ENCODE peak calls at places on chromosomes 3 and 15, in nine cellular contexts. B is stimulated activated CD4-positive, alpha-beta T cell treated with anti-CD3 and anti-CD28 coated beads, Interleukin-1b, Interleukin-23, amount 100 ng/mL, for 24 hours; J is uterus; Q is fibroblast of pulmonary artery; L is LoVo; X is AG09309; A is aorta; S is HTR-8/SVneo; G is HuH-7.5. N is an unnamed sample.

GRCh38 chr15:25236861-25237155 is 202.0 kb downstream of the UBE3A start:
- DNase-seq in X (no peak), Q (no peak), S (no peak), L (no peak), B (no peak), A (peak), G (no peak), J (no peak), N (no peak)

GRCh38 chr15:77739591-77740378 is 107.1 kb upstream of the LINGO1 start:
- DNase-seq in L (no peak), X (no peak), J (no peak), S (no peak), A (no peak), G (no peak), Q (no peak), B (no peak), N (no peak)

GRCh38 chr15:85324202-85324601 is 56.2 kb upstream of the AKAP13 start:
- DNase-seq in A (no peak), S (no peak), Q (no peak), G (no peak), X (no peak), L (no peak), J (no peak), B (no peak), N (no peak)

GRCh38 chr15:65217526-65218482 is 6.5 kb upstream of the CILP start:
- DNase-seq in A (no peak), G (no peak), J (no peak), S (no peak), X (no peak), Q (no peak), B (no peak), L (no peak), N (no peak)

GRCh38 chr15:74200871-74201419 is 1.6 kb downstream of the STRA6 start:
- DNase-seq in B (no peak), A (no peak), Q (no peak), G (no peak), X (no peak), S (no peak), J (peak), L (no peak), N (no peak)

GRCh38 chr3:38646062-38646461 is 3.4 kb downstream of the SCN5A start:
- DNase-seq in L (no peak), S (no peak), J (no peak), A (no peak), X (no peak), B (no peak), Q (no peak), G (no peak), N (no peak)

GRCh38 chr3:68935778-68936177 is 3.4 kb upstream of the TAFA4 start:
- DNase-seq in B (no peak), Q (no peak), S (no peak), A (no peak), G (no peak), J (no peak), L (no peak), X (no peak), N (no peak)

GRCh38 chr3:67783281-67784250 is 129.2 kb upstream of the SUCLG2 start:
- DNase-seq in G (no peak), X (no peak), L (no peak), A (no peak), Q (no peak), J (no peak), B (no peak), S (no peak), N (no peak)

GRCh38 chr3:148642214-148642613 is 55.5 kb upstream of the AGTR1 start:
- DNase-seq in X (no peak), S (no peak), G (no peak), Q (peak), B (no peak), L (no peak), A (no peak), J (no peak), N (no peak)

GRCh38 chr3:36920884-36921567 is 23.8 kb downstream of the TRANK1 start:
- DNase-seq in L (no peak), Q (no peak), J (no peak), G (no peak), S (no peak), X (no peak), A (no peak), B (no peak), N (no peak)

GRCh38 chr3:183555541-183556081 is at the start of gene KLHL6:
- DNase-seq in X (no peak), J (no peak), L (no peak), A (peak), B (peak), Q (peak), S (no peak), G (no peak), N (no peak)

GRCh38 chr3:129001101-129001816 is at the start of gene EFCC1:
- DNase-seq in G (no peak), L (no peak), B (no peak), J (peak), Q (peak), A (no peak), X (no peak), S (peak), N (no peak)

GRCh38 chr3:5275529-5275928 is 88.0 kb downstream of the EDEM1 start:
- DNase-seq in S (no peak), B (no peak), J (no peak), A (no peak), X (peak), L (no peak), G (no peak), Q (peak), N (no peak)

GRCh38 chr15:51844747-51845426 is 15.4 kb downstream of the TMOD3 start:
- DNase-seq in G (no peak), B (no peak), X (no peak), J (no peak), S (no peak), L (no peak), Q (no peak), A (no peak), N (no peak)

GRCh38 chr3:171827836-171828458 is 15.2 kb upstream of the TMEM212 start:
- DNase-seq in A (no peak), X (no peak), S (no peak), G (no peak), L (no peak), B (no peak), J (no peak), Q (no peak), N (no peak)

GRCh38 chr3:71305246-71306206 is 278.0 kb downstream of the FOXP1 start:
- DNase-seq in J (peak), X (no peak), Q (peak), G (no peak), B (no peak), A (no peak), S (peak), L (no peak), N (peak)

GRCh38 chr15:91852741-91853500 is 587 bp upstream of the SLCO3A1 start:
- DNase-seq in B (peak), A (peak), Q (peak), X (peak), G (peak), S (peak), J (peak), L (peak), N (peak)

GRCh38 chr3:15974647-15975046 is 176.9 kb upstream of the ANKRD28 start:
- DNase-seq in X (no peak), S (no peak), G (no peak), Q (no peak), A (no peak), L (no peak), B (no peak), J (no peak), N (no peak)

GRCh38 chr3:72015463-72015862 is 230.5 kb upstream of the PROK2 start:
- DNase-seq in A (no peak), Q (no peak), X (no peak), G (no peak), J (no peak), L (no peak), B (no peak), S (no peak), N (no peak)

GRCh38 chr3:194328080-194328571 is 23.0 kb downstream of the CPN2 start:
- DNase-seq in L (no peak), G (no peak), S (peak), Q (peak), J (no peak), X (no peak), B (no peak), A (no peak), N (no peak)

GRCh38 chr3:70272798-70273197 is 39.6 kb downstream of the MDFIC2 start:
- DNase-seq in X (no peak), Q (no peak), J (no peak), B (no peak), A (no peak), S (no peak), G (no peak), L (no peak), N (no peak)

GRCh38 chr3:196198771-196199753 is 12.1 kb downstream of the ZDHHC19 start:
- DNase-seq in B (no peak), S (no peak), G (no peak), Q (no peak), J (no peak), A (no peak), X (no peak), L (no peak), N (no peak)

GRCh38 chr3:119352863-119353527 is 58.8 kb downstream of the ARHGAP31 start:
- DNase-seq in S (peak), Q (peak), B (no peak), A (no peak), X (peak), J (no peak), L (no peak), G (no peak), N (no peak)

GRCh38 chr3:23383875-23384274 is 180.7 kb downstream of the UBE2E2 start:
- DNase-seq in S (no peak), A (no peak), G (no peak), X (no peak), B (no peak), L (no peak), J (no peak), Q (no peak), N (no peak)

GRCh38 chr15:35514759-35515158 is 31.2 kb downstream of the DPH6 start:
- DNase-seq in Q (peak), G (no peak), J (no peak), B (no peak), L (no peak), S (no peak), X (peak), A (no peak), N (no peak)

GRCh38 chr3:1532935-1533606 is 440.2 kb downstream of the CNTN6 start:
- DNase-seq in J (no peak), A (no peak), Q (no peak), B (no peak), G (peak), L (no peak), S (no peak), X (no peak), N (no peak)

GRCh38 chr15:88769161-88769971 is 33.9 kb upstream of the ACAN start:
- DNase-seq in G (no peak), S (no peak), X (no peak), L (no peak), A (peak), Q (no peak), J (no peak), B (no peak), N (peak)

GRCh38 chr15:69161878-69162213 is 1.4 kb downstream of the GLCE start:
- DNase-seq in L (no peak), X (no peak), Q (no peak), J (no peak), G (no peak), B (no peak), A (no peak), S (no peak), N (peak)

GRCh38 chr15:60381148-60381788 is 16.5 kb downstream of the ANXA2 start:
- DNase-seq in L (no peak), X (no peak), S (no peak), A (no peak), G (no peak), J (no peak), B (no peak), Q (peak), N (no peak)

GRCh38 chr15:49501586-49501985 is 78.5 kb downstream of the FGF7 start:
- DNase-seq in A (no peak), J (no peak), L (no peak), Q (no peak), B (no peak), X (no peak), S (no peak), G (no peak), N (no peak)

GRCh38 chr3:13171704-13172643 is 98.7 kb upstream of the IQSEC1 start:
- DNase-seq in S (no peak), G (no peak), A (no peak), X (no peak), L (no peak), Q (no peak), B (no peak), J (no peak), N (no peak)

GRCh38 chr15:63372018-63372705 is 9.5 kb downstream of the CA12 start:
- DNase-seq in A (peak), S (peak), Q (peak), L (peak), B (peak), J (peak), G (no peak), X (peak), N (no peak)

GRCh38 chr15:67495585-67495984 is 25.3 kb upstream of the C15orf61 start:
- DNase-seq in Q (no peak), S (no peak), X (no peak), A (no peak), G (no peak), J (no peak), B (no peak), L (no peak), N (no peak)

GRCh38 chr3:14988988-14989394 is 41.6 kb downstream of the NR2C2 start:
- DNase-seq in B (peak), S (no peak), X (no peak), J (no peak), Q (no peak), G (no peak), L (no peak), A (no peak), N (no peak)

GRCh38 chr3:114212646-114213045 is 24.7 kb downstream of the ZNF80 start:
- DNase-seq in G (no peak), L (no peak), Q (no peak), S (no peak), A (no peak), B (no peak), X (no peak), J (no peak), N (no peak)

GRCh38 chr3:171236586-171237120 is 210.1 kb upstream of the SLC2A2 start:
- DNase-seq in S (no peak), A (no peak), Q (no peak), L (no peak), B (no peak), X (no peak), J (no peak), G (no peak), N (no peak)

GRCh38 chr3:159200176-159200575 is 398.3 kb downstream of the MFSD1 start:
- DNase-seq in G (no peak), J (no peak), A (no peak), X (peak), Q (peak), S (peak), B (no peak), L (peak), N (no peak)

GRCh38 chr3:152419748-152420147 is 151.0 kb downstream of the MBNL1 start:
- DNase-seq in X (no peak), Q (no peak), L (no peak), B (peak), G (no peak), S (no peak), J (no peak), A (no peak), N (no peak)

GRCh38 chr3:79846148-79846933 is 78.5 kb upstream of the ROBO1 start:
- DNase-seq in G (no peak), L (peak), Q (no peak), B (no peak), J (no peak), X (no peak), A (no peak), S (no peak), N (no peak)